ENCODE peak calls at places on chromosomes 13 and 19, in five cellular contexts. One of them, this sample, is unnamed.

GRCh38 chr19:57111329-57111644 is 8.5 kb upstream of the USP29 start:
- DNase-seq in HepG2: no peak
- DNase-seq in K562: no peak
- DNase-seq in H1: no peak
- DNase-seq in GM12878: no peak
- DNase-seq in this sample: no peak

GRCh38 chr13:41613984-41614581 is 156.7 kb downstream of the RGCC start:
- DNase-seq in HepG2: peak; percentile 94
- DNase-seq in K562: no peak
- DNase-seq in H1: no peak
- DNase-seq in GM12878: no peak
- DNase-seq in this sample: no peak

GRCh38 chr13:106916329-106916728 is 348.4 kb upstream of the ARGLU1 start:
- DNase-seq in HepG2: no peak
- DNase-seq in K562: no peak
- DNase-seq in H1: no peak
- DNase-seq in GM12878: no peak
- DNase-seq in this sample: no peak

GRCh38 chr13:31234729-31235128 is 35.0 kb downstream of the B3GLCT start:
- DNase-seq in HepG2: peak; percentile 4
- DNase-seq in K562: no peak
- DNase-seq in H1: no peak
- DNase-seq in GM12878: no peak
- DNase-seq in this sample: no peak

GRCh38 chr19:2032296-2032941 is 16.9 kb upstream of the BTBD2 start:
- DNase-seq in HepG2: no peak
- DNase-seq in K562: no peak
- DNase-seq in H1: peak; percentile 55
- DNase-seq in GM12878: no peak
- DNase-seq in this sample: peak; percentile 96

GRCh38 chr19:18601875-18602274 is 4.7 kb downstream of the CRLF1 start:
- DNase-seq in HepG2: no peak
- DNase-seq in K562: no peak
- DNase-seq in H1: no peak
- DNase-seq in GM12878: no peak
- DNase-seq in this sample: no peak

GRCh38 chr13:30388401-30389283 is 33.7 kb upstream of the UBE2L5 start:
- DNase-seq in HepG2: no peak
- DNase-seq in K562: no peak
- DNase-seq in H1: no peak
- DNase-seq in GM12878: no peak
- DNase-seq in this sample: no peak

GRCh38 chr19:32233885-32234284 is 111.5 kb upstream of the ZNF507 start:
- DNase-seq in HepG2: no peak
- DNase-seq in K562: no peak
- DNase-seq in H1: no peak
- DNase-seq in GM12878: no peak
- DNase-seq in this sample: no peak

GRCh38 chr13:110250258-110250891 is 56.6 kb downstream of the COL4A1 start:
- DNase-seq in HepG2: no peak
- DNase-seq in K562: no peak
- DNase-seq in H1: peak; percentile 38
- DNase-seq in GM12878: no peak
- DNase-seq in this sample: no peak

GRCh38 chr13:106484084-106484754 is 51.2 kb downstream of the EFNB2 start:
- DNase-seq in HepG2: no peak
- DNase-seq in K562: no peak
- DNase-seq in H1: no peak
- DNase-seq in GM12878: no peak
- DNase-seq in this sample: no peak

GRCh38 chr19:7652061-7652641 is 15.2 kb downstream of the STXBP2 start:
- DNase-seq in HepG2: peak; percentile 96
- DNase-seq in K562: peak; percentile 81
- DNase-seq in H1: peak; percentile 99
- DNase-seq in GM12878: peak; percentile 48
- DNase-seq in this sample: peak; percentile 93

GRCh38 chr19:21571316-21571715 is 65.9 kb downstream of the ZNF429 start:
- DNase-seq in HepG2: no peak
- DNase-seq in K562: no peak
- DNase-seq in H1: no peak
- DNase-seq in GM12878: no peak
- DNase-seq in this sample: no peak

GRCh38 chr13:63351533-63351932 is 1935.9 kb upstream of the PCDH20 start:
- DNase-seq in HepG2: no peak
- DNase-seq in K562: no peak
- DNase-seq in H1: no peak
- DNase-seq in GM12878: no peak
- DNase-seq in this sample: no peak

GRCh38 chr13:93765811-93766210 is 539.2 kb downstream of the GPC6 start:
- DNase-seq in HepG2: peak; percentile 27
- DNase-seq in K562: no peak
- DNase-seq in H1: no peak
- DNase-seq in GM12878: no peak
- DNase-seq in this sample: no peak

GRCh38 chr13:64333888-64334287 is 2896.2 kb downstream of the PCDH9 start:
- DNase-seq in HepG2: no peak
- DNase-seq in K562: no peak
- DNase-seq in H1: no peak
- DNase-seq in GM12878: no peak
- DNase-seq in this sample: no peak

GRCh38 chr19:14059093-14059480 is 2.8 kb downstream of the PALM3 start:
- DNase-seq in HepG2: no peak
- DNase-seq in K562: peak; percentile 60
- DNase-seq in H1: peak; percentile 93
- DNase-seq in GM12878: no peak
- DNase-seq in this sample: no peak

GRCh38 chr13:40352385-40352778 is 314.1 kb downstream of the FOXO1 start:
- DNase-seq in HepG2: no peak
- DNase-seq in K562: no peak
- DNase-seq in H1: no peak
- DNase-seq in GM12878: no peak
- DNase-seq in this sample: no peak

GRCh38 chr13:31629085-31629785 is 110.1 kb upstream of the RXFP2 start:
- DNase-seq in HepG2: no peak
- DNase-seq in K562: no peak
- DNase-seq in H1: no peak
- DNase-seq in GM12878: no peak
- DNase-seq in this sample: no peak

GRCh38 chr13:63864171-63864902 is 2448.7 kb upstream of the PCDH20 start:
- DNase-seq in HepG2: no peak
- DNase-seq in K562: no peak
- DNase-seq in H1: no peak
- DNase-seq in GM12878: no peak
- DNase-seq in this sample: no peak

GRCh38 chr13:90547272-90547790 is 800.2 kb upstream of the MIR17HG start:
- DNase-seq in HepG2: no peak
- DNase-seq in K562: no peak
- DNase-seq in H1: no peak
- DNase-seq in GM12878: no peak
- DNase-seq in this sample: no peak

GRCh38 chr13:80339841-80340642 is 884 bp downstream of the SPRY2 start:
- DNase-seq in HepG2: peak; percentile 18
- DNase-seq in K562: peak; percentile 14
- DNase-seq in H1: peak; percentile 61
- DNase-seq in GM12878: no peak
- DNase-seq in this sample: peak; percentile 31

GRCh38 chr19:33665776-33666175 is 44.0 kb downstream of the CHST8 start:
- DNase-seq in HepG2: no peak
- DNase-seq in K562: no peak
- DNase-seq in H1: no peak
- DNase-seq in GM12878: no peak
- DNase-seq in this sample: no peak

GRCh38 chr13:99350191-99350590 is 43.0 kb upstream of the GPR183 start:
- DNase-seq in HepG2: no peak
- DNase-seq in K562: no peak
- DNase-seq in H1: no peak
- DNase-seq in GM12878: no peak
- DNase-seq in this sample: no peak

GRCh38 chr13:23007430-23007829 is 173.3 kb upstream of the SGCG start:
- DNase-seq in HepG2: no peak
- DNase-seq in K562: no peak
- DNase-seq in H1: no peak
- DNase-seq in GM12878: no peak
- DNase-seq in this sample: no peak

GRCh38 chr19:10602330-10603083 is 15.4 kb upstream of the AP1M2 start:
- DNase-seq in HepG2: peak; percentile 31
- DNase-seq in K562: peak; percentile 99
- DNase-seq in H1: peak; percentile 89
- DNase-seq in GM12878: no peak
- DNase-seq in this sample: peak; percentile 78

GRCh38 chr13:107233541-107233940 is 665.6 kb upstream of the ARGLU1 start:
- DNase-seq in HepG2: no peak
- DNase-seq in K562: no peak
- DNase-seq in H1: no peak
- DNase-seq in GM12878: no peak
- DNase-seq in this sample: no peak

GRCh38 chr13:108195146-108195545 is 20.2 kb downstream of the LIG4 start:
- DNase-seq in HepG2: no peak
- DNase-seq in K562: no peak
- DNase-seq in H1: no peak
- DNase-seq in GM12878: no peak
- DNase-seq in this sample: no peak

GRCh38 chr13:98377635-98378378 is 199.1 kb downstream of the STK24 start:
- DNase-seq in HepG2: no peak
- DNase-seq in K562: no peak
- DNase-seq in H1: no peak
- DNase-seq in GM12878: no peak
- DNase-seq in this sample: no peak

GRCh38 chr13:30766957-30767603 is 31.7 kb downstream of the ALOX5AP start:
- DNase-seq in HepG2: no peak
- DNase-seq in K562: no peak
- DNase-seq in H1: no peak
- DNase-seq in GM12878: peak; percentile 59
- DNase-seq in this sample: no peak

GRCh38 chr13:81639984-81640582 is 1299.2 kb upstream of the SPRY2 start:
- DNase-seq in HepG2: peak; percentile 25
- DNase-seq in K562: peak; percentile 3
- DNase-seq in H1: peak; percentile 61
- DNase-seq in GM12878: no peak
- DNase-seq in this sample: peak; percentile 66

GRCh38 chr19:10677796-10678195 is 23.4 kb upstream of the QTRT1 start:
- DNase-seq in HepG2: no peak
- DNase-seq in K562: no peak
- DNase-seq in H1: no peak
- DNase-seq in GM12878: no peak
- DNase-seq in this sample: no peak

DNA sequence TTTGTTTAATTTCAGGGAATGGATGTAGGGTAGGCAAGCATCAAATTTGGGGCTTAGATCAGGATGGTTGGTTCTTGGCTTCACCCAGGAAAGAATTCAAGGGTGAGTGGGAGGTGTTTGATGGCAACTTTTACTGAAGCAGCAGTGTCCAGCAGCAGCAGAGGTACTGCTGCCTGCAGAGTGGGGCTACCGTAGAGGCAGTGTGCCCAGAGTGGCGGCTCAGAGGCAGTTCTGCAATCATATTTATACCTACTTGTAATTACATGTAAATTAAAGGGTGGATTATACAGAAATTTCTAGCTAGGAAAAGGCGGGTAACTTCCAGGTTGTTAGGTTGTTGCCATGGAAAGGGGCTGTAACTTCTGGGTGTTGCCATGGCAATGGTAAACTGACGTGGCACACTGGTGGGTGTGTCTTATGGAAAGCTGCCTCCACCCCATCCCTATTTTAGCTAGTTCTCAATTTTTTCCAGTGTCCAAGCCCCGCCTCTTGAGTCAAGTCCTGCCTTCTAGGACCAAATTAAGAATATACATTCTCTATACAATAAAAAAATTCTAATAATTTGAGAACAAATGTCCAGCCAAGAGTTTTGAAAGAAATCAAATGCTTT is 816.8 kb downstream of the DIAPH3 start:
- DNase-seq in HepG2: no peak
- DNase-seq in K562: no peak
- DNase-seq in H1: no peak
- DNase-seq in GM12878: no peak
- DNase-seq in this sample: no peak
- TF ChIP-seq JUND in HepG2: no peak
- TF ChIP-seq JUND in K562: no peak
- TF ChIP-seq JUND in H1: no peak
- TF ChIP-seq JUND in GM12878: no peak
- TF ChIP-seq JUND in this sample: no peak

GRCh38 chr13:66508153-66508909 is 721.8 kb downstream of the PCDH9 start:
- DNase-seq in HepG2: no peak
- DNase-seq in K562: no peak
- DNase-seq in H1: no peak
- DNase-seq in GM12878: no peak
- DNase-seq in this sample: no peak
- TF ChIP-seq JUND in HepG2: no peak
- TF ChIP-seq JUND in K562: no peak
- TF ChIP-seq JUND in H1: no peak
- TF ChIP-seq JUND in GM12878: no peak
- TF ChIP-seq JUND in this sample: no peak

GRCh38 chr13:113559061-113559460 is 25.5 kb upstream of the TFDP1 start:
- DNase-seq in HepG2: no peak
- DNase-seq in K562: no peak
- DNase-seq in H1: peak; percentile 34
- DNase-seq in GM12878: no peak
- DNase-seq in this sample: no peak
- TF ChIP-seq JUND in HepG2: no peak
- TF ChIP-seq JUND in K562: no peak
- TF ChIP-seq JUND in H1: no peak
- TF ChIP-seq JUND in GM12878: no peak
- TF ChIP-seq JUND in this sample: no peak

DNA sequence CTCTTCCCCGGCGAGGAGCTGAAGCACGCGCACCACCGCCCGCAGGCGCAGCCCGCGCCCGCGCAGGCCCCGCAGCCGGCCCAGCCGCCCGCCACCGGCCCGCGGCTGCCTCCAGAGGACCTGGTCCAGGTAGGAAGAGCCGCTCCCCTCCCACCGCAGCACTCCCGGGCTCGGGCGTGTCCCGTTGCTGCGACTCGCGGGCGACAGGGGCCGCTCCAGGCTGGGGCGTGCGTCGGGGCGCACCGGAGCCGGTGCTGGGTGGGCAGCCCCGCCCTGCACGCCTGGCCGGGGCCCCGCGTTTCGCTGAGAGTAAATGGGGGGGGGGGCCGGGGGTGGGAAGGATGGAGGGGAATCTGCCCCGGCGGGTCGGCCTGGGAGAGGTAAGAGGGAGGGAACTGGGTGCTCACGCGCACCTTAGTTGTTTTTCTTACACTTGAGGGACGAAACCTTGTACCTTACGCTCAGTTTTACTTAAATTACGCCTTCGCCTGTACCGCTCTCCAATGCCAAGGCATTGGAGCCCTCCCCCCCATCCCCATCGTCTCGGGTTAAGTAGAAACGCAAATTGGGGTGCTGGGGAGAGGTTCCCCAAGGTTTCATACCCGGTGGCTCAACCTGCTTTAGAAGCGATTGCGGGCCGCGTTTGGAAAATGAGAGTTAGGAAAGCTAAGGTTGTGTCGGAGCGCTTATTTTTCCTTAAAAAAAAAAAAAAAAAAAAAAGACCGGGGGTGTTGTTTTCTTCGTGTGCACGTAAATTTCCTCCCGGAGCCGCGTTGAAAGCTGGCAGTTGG is 850 bp downstream of the KLF5 start:
- DNase-seq in HepG2: peak; percentile 52
- DNase-seq in K562: peak; percentile 34
- DNase-seq in H1: no peak
- DNase-seq in GM12878: no peak
- DNase-seq in this sample: peak; percentile 77
- TF ChIP-seq JUND in HepG2: no peak
- TF ChIP-seq JUND in K562: no peak
- TF ChIP-seq JUND in H1: no peak
- TF ChIP-seq JUND in GM12878: no peak
- TF ChIP-seq JUND in this sample: no peak

This sample was measured in T47D.